ENCODE peak calls at places on chromosomes 11 and 22, in ten cellular contexts. One of them, this sample, is unnamed.

GRCh38 chr22:19526076-19526701 is 2.0 kb upstream of the CLDN5 start:
- DNase-seq in KBM-7: no peak
- DNase-seq in HT1080: no peak
- DNase-seq in GF-D8: no peak
- DNase-seq in fibroblast of mammary gland: no peak
- DNase-seq in nephron progenitor cell: no peak
- DNase-seq in AG09309: no peak
- DNase-seq in lower leg skin: no peak
- DNase-seq in pulmonary artery endothelial cell: no peak
- DNase-seq in sciatic nerve: no peak
- DNase-seq in this sample: no peak

GRCh38 chr11:65810046-65810868 is 23.4 kb downstream of the OVOL1 start:
- DNase-seq in KBM-7: no peak
- DNase-seq in HT1080: no peak
- DNase-seq in GF-D8: no peak
- DNase-seq in fibroblast of mammary gland: peak
- DNase-seq in nephron progenitor cell: no peak
- DNase-seq in AG09309: no peak
- DNase-seq in lower leg skin: no peak
- DNase-seq in pulmonary artery endothelial cell: no peak
- DNase-seq in sciatic nerve: no peak
- DNase-seq in this sample: no peak

GRCh38 chr22:24827305-24827704 is 21.3 kb downstream of the SGSM1 start:
- DNase-seq in KBM-7: no peak
- DNase-seq in HT1080: no peak
- DNase-seq in GF-D8: no peak
- DNase-seq in fibroblast of mammary gland: no peak
- DNase-seq in nephron progenitor cell: no peak
- DNase-seq in AG09309: no peak
- DNase-seq in lower leg skin: no peak
- DNase-seq in pulmonary artery endothelial cell: no peak
- DNase-seq in sciatic nerve: no peak
- DNase-seq in this sample: no peak

GRCh38 chr11:78759067-78759466 is 184.4 kb upstream of the NARS2 start:
- DNase-seq in KBM-7: no peak
- DNase-seq in HT1080: no peak
- DNase-seq in GF-D8: no peak
- DNase-seq in fibroblast of mammary gland: no peak
- DNase-seq in nephron progenitor cell: no peak
- DNase-seq in AG09309: no peak
- DNase-seq in lower leg skin: no peak
- DNase-seq in pulmonary artery endothelial cell: no peak
- DNase-seq in sciatic nerve: no peak
- DNase-seq in this sample: no peak

GRCh38 chr22:23772315-23773246 is at the start of gene MMP11:
- DNase-seq in KBM-7: no peak
- DNase-seq in HT1080: no peak
- DNase-seq in GF-D8: no peak
- DNase-seq in fibroblast of mammary gland: no peak
- DNase-seq in nephron progenitor cell: peak
- DNase-seq in AG09309: no peak
- DNase-seq in lower leg skin: no peak
- DNase-seq in pulmonary artery endothelial cell: no peak
- DNase-seq in sciatic nerve: peak
- DNase-seq in this sample: no peak

GRCh38 chr11:64970731-64971151 is 1.2 kb downstream of the MAJIN start:
- DNase-seq in KBM-7: no peak
- DNase-seq in HT1080: peak
- DNase-seq in GF-D8: no peak
- DNase-seq in fibroblast of mammary gland: no peak
- DNase-seq in nephron progenitor cell: no peak
- DNase-seq in AG09309: no peak
- DNase-seq in lower leg skin: peak
- DNase-seq in pulmonary artery endothelial cell: no peak
- DNase-seq in sciatic nerve: peak
- DNase-seq in this sample: no peak

GRCh38 chr11:45383229-45383628 is 97.1 kb upstream of the SYT13 start:
- DNase-seq in KBM-7: peak
- DNase-seq in HT1080: peak
- DNase-seq in GF-D8: peak
- DNase-seq in fibroblast of mammary gland: peak
- DNase-seq in nephron progenitor cell: no peak
- DNase-seq in AG09309: peak
- DNase-seq in lower leg skin: no peak
- DNase-seq in pulmonary artery endothelial cell: no peak
- DNase-seq in sciatic nerve: no peak
- DNase-seq in this sample: peak

GRCh38 chr11:69588270-69588669 is 52.7 kb upstream of the CCND1 start:
- DNase-seq in KBM-7: no peak
- DNase-seq in HT1080: peak
- DNase-seq in GF-D8: no peak
- DNase-seq in fibroblast of mammary gland: peak
- DNase-seq in nephron progenitor cell: no peak
- DNase-seq in AG09309: peak
- DNase-seq in lower leg skin: no peak
- DNase-seq in pulmonary artery endothelial cell: no peak
- DNase-seq in sciatic nerve: no peak
- DNase-seq in this sample: peak

GRCh38 chr22:45861259-45861658 is 115.7 kb downstream of the WNT7B start:
- DNase-seq in KBM-7: no peak
- DNase-seq in HT1080: no peak
- DNase-seq in GF-D8: no peak
- DNase-seq in fibroblast of mammary gland: peak
- DNase-seq in nephron progenitor cell: no peak
- DNase-seq in AG09309: no peak
- DNase-seq in lower leg skin: no peak
- DNase-seq in pulmonary artery endothelial cell: no peak
- DNase-seq in sciatic nerve: no peak
- DNase-seq in this sample: no peak

GRCh38 chr22:49267996-49268395 is 559.7 kb downstream of the BRD1 start:
- DNase-seq in KBM-7: no peak
- DNase-seq in HT1080: no peak
- DNase-seq in GF-D8: no peak
- DNase-seq in fibroblast of mammary gland: no peak
- DNase-seq in nephron progenitor cell: no peak
- DNase-seq in AG09309: no peak
- DNase-seq in lower leg skin: no peak
- DNase-seq in pulmonary artery endothelial cell: no peak
- DNase-seq in sciatic nerve: no peak
- DNase-seq in this sample: no peak

GRCh38 chr11:43818220-43818619 is 62.4 kb upstream of the ALKBH3 start:
- DNase-seq in KBM-7: no peak
- DNase-seq in HT1080: no peak
- DNase-seq in GF-D8: no peak
- DNase-seq in fibroblast of mammary gland: no peak
- DNase-seq in nephron progenitor cell: no peak
- DNase-seq in AG09309: no peak
- DNase-seq in lower leg skin: no peak
- DNase-seq in pulmonary artery endothelial cell: no peak
- DNase-seq in sciatic nerve: no peak
- DNase-seq in this sample: no peak

GRCh38 chr11:115333106-115333505 is 171.1 kb downstream of the CADM1 start:
- DNase-seq in KBM-7: no peak
- DNase-seq in HT1080: peak
- DNase-seq in GF-D8: no peak
- DNase-seq in fibroblast of mammary gland: no peak
- DNase-seq in nephron progenitor cell: no peak
- DNase-seq in AG09309: peak
- DNase-seq in lower leg skin: no peak
- DNase-seq in pulmonary artery endothelial cell: no peak
- DNase-seq in sciatic nerve: no peak
- DNase-seq in this sample: peak

GRCh38 chr11:111416231-111416960 is 37.3 kb upstream of the POU2AF1 start:
- DNase-seq in KBM-7: no peak
- DNase-seq in HT1080: no peak
- DNase-seq in GF-D8: no peak
- DNase-seq in fibroblast of mammary gland: no peak
- DNase-seq in nephron progenitor cell: no peak
- DNase-seq in AG09309: no peak
- DNase-seq in lower leg skin: no peak
- DNase-seq in pulmonary artery endothelial cell: no peak
- DNase-seq in sciatic nerve: no peak
- DNase-seq in this sample: no peak

GRCh38 chr11:61028135-61028729 is 56.8 kb downstream of the CD6 start:
- DNase-seq in KBM-7: peak
- DNase-seq in HT1080: peak
- DNase-seq in GF-D8: no peak
- DNase-seq in fibroblast of mammary gland: no peak
- DNase-seq in nephron progenitor cell: no peak
- DNase-seq in AG09309: no peak
- DNase-seq in lower leg skin: no peak
- DNase-seq in pulmonary artery endothelial cell: no peak
- DNase-seq in sciatic nerve: no peak
- DNase-seq in this sample: no peak

GRCh38 chr11:75576017-75576416 is 14.0 kb downstream of the SERPINH1 start:
- DNase-seq in KBM-7: no peak
- DNase-seq in HT1080: no peak
- DNase-seq in GF-D8: no peak
- DNase-seq in fibroblast of mammary gland: no peak
- DNase-seq in nephron progenitor cell: no peak
- DNase-seq in AG09309: no peak
- DNase-seq in lower leg skin: no peak
- DNase-seq in pulmonary artery endothelial cell: no peak
- DNase-seq in sciatic nerve: no peak
- DNase-seq in this sample: no peak

GRCh38 chr11:102850973-102851745 is 7.8 kb upstream of the MMP3 start:
- DNase-seq in KBM-7: no peak
- DNase-seq in HT1080: peak
- DNase-seq in GF-D8: no peak
- DNase-seq in fibroblast of mammary gland: peak
- DNase-seq in nephron progenitor cell: no peak
- DNase-seq in AG09309: peak
- DNase-seq in lower leg skin: no peak
- DNase-seq in pulmonary artery endothelial cell: no peak
- DNase-seq in sciatic nerve: no peak
- DNase-seq in this sample: peak

GRCh38 chr22:19352217-19352616 is 60.7 kb upstream of the CLTCL1 start:
- DNase-seq in KBM-7: no peak
- DNase-seq in HT1080: no peak
- DNase-seq in GF-D8: no peak
- DNase-seq in fibroblast of mammary gland: no peak
- DNase-seq in nephron progenitor cell: no peak
- DNase-seq in AG09309: no peak
- DNase-seq in lower leg skin: no peak
- DNase-seq in pulmonary artery endothelial cell: no peak
- DNase-seq in sciatic nerve: no peak
- DNase-seq in this sample: no peak

GRCh38 chr11:106160494-106160893 is 83.0 kb downstream of the AASDHPPT start:
- DNase-seq in KBM-7: no peak
- DNase-seq in HT1080: no peak
- DNase-seq in GF-D8: no peak
- DNase-seq in fibroblast of mammary gland: no peak
- DNase-seq in nephron progenitor cell: no peak
- DNase-seq in AG09309: no peak
- DNase-seq in lower leg skin: no peak
- DNase-seq in pulmonary artery endothelial cell: no peak
- DNase-seq in sciatic nerve: no peak
- DNase-seq in this sample: no peak

GRCh38 chr11:62545437-62546243 is 966 bp downstream of the AHNAK start:
- DNase-seq in KBM-7: peak
- DNase-seq in HT1080: peak
- DNase-seq in GF-D8: peak
- DNase-seq in fibroblast of mammary gland: peak
- DNase-seq in nephron progenitor cell: peak
- DNase-seq in AG09309: peak
- DNase-seq in lower leg skin: peak
- DNase-seq in pulmonary artery endothelial cell: peak
- DNase-seq in sciatic nerve: peak
- DNase-seq in this sample: peak

GRCh38 chr11:33475999-33476398 is 218.8 kb downstream of the HIPK3 start:
- DNase-seq in KBM-7: peak
- DNase-seq in HT1080: no peak
- DNase-seq in GF-D8: no peak
- DNase-seq in fibroblast of mammary gland: peak
- DNase-seq in nephron progenitor cell: no peak
- DNase-seq in AG09309: no peak
- DNase-seq in lower leg skin: no peak
- DNase-seq in pulmonary artery endothelial cell: peak
- DNase-seq in sciatic nerve: no peak
- DNase-seq in this sample: no peak

GRCh38 chr22:31048570-31048969 is 32.5 kb upstream of the SMTN start:
- DNase-seq in KBM-7: no peak
- DNase-seq in HT1080: no peak
- DNase-seq in GF-D8: no peak
- DNase-seq in fibroblast of mammary gland: no peak
- DNase-seq in nephron progenitor cell: no peak
- DNase-seq in AG09309: no peak
- DNase-seq in lower leg skin: no peak
- DNase-seq in pulmonary artery endothelial cell: no peak
- DNase-seq in sciatic nerve: no peak
- DNase-seq in this sample: no peak

GRCh38 chr11:77687088-77687487 is 49.5 kb upstream of the CLNS1A start:
- DNase-seq in KBM-7: no peak
- DNase-seq in HT1080: no peak
- DNase-seq in GF-D8: no peak
- DNase-seq in fibroblast of mammary gland: no peak
- DNase-seq in nephron progenitor cell: no peak
- DNase-seq in AG09309: no peak
- DNase-seq in lower leg skin: no peak
- DNase-seq in pulmonary artery endothelial cell: no peak
- DNase-seq in sciatic nerve: no peak
- DNase-seq in this sample: no peak

GRCh38 chr11:96014234-96014633 is 90.3 kb upstream of the MTMR2 start:
- DNase-seq in KBM-7: peak
- DNase-seq in HT1080: peak
- DNase-seq in GF-D8: no peak
- DNase-seq in fibroblast of mammary gland: peak
- DNase-seq in nephron progenitor cell: no peak
- DNase-seq in AG09309: no peak
- DNase-seq in lower leg skin: no peak
- DNase-seq in pulmonary artery endothelial cell: no peak
- DNase-seq in sciatic nerve: no peak
- DNase-seq in this sample: no peak

GRCh38 chr11:78365381-78365792 is 52.2 kb downstream of the GAB2 start:
- DNase-seq in KBM-7: no peak
- DNase-seq in HT1080: peak
- DNase-seq in GF-D8: no peak
- DNase-seq in fibroblast of mammary gland: no peak
- DNase-seq in nephron progenitor cell: no peak
- DNase-seq in AG09309: no peak
- DNase-seq in lower leg skin: no peak
- DNase-seq in pulmonary artery endothelial cell: no peak
- DNase-seq in sciatic nerve: no peak
- DNase-seq in this sample: no peak

GRCh38 chr11:93842461-93842860 is 8.0 kb downstream of the VSTM5 start:
- DNase-seq in KBM-7: no peak
- DNase-seq in HT1080: peak
- DNase-seq in GF-D8: no peak
- DNase-seq in fibroblast of mammary gland: peak
- DNase-seq in nephron progenitor cell: no peak
- DNase-seq in AG09309: peak
- DNase-seq in lower leg skin: no peak
- DNase-seq in pulmonary artery endothelial cell: no peak
- DNase-seq in sciatic nerve: no peak
- DNase-seq in this sample: peak

GRCh38 chr11:58485961-58486360 is 21.9 kb downstream of the OR5B21 start:
- DNase-seq in KBM-7: no peak
- DNase-seq in HT1080: no peak
- DNase-seq in GF-D8: no peak
- DNase-seq in fibroblast of mammary gland: no peak
- DNase-seq in nephron progenitor cell: no peak
- DNase-seq in AG09309: no peak
- DNase-seq in lower leg skin: no peak
- DNase-seq in pulmonary artery endothelial cell: no peak
- DNase-seq in sciatic nerve: no peak
- DNase-seq in this sample: no peak

GRCh38 chr11:70926543-70926942 is 325.8 kb downstream of the SHANK2 start:
- DNase-seq in KBM-7: no peak
- DNase-seq in HT1080: no peak
- DNase-seq in GF-D8: no peak
- DNase-seq in fibroblast of mammary gland: no peak
- DNase-seq in nephron progenitor cell: no peak
- DNase-seq in AG09309: no peak
- DNase-seq in lower leg skin: no peak
- DNase-seq in pulmonary artery endothelial cell: no peak
- DNase-seq in sciatic nerve: no peak
- DNase-seq in this sample: no peak

GRCh38 chr22:38490915-38491314 is 15.2 kb downstream of the DDX17 start:
- DNase-seq in KBM-7: no peak
- DNase-seq in HT1080: no peak
- DNase-seq in GF-D8: no peak
- DNase-seq in fibroblast of mammary gland: peak
- DNase-seq in nephron progenitor cell: no peak
- DNase-seq in AG09309: no peak
- DNase-seq in lower leg skin: no peak
- DNase-seq in pulmonary artery endothelial cell: no peak
- DNase-seq in sciatic nerve: peak
- DNase-seq in this sample: no peak